ENCODE peak calls at places on chromosomes 6 and 20, in six cellular contexts. Y, P, F, B, M and X are unnamed samples.

GRCh38 chr20:2292711-2293110 is 3.1 kb upstream of the TGM3 start:
- DNase-seq in M (no peak), P (no peak), Y (no peak), F (no peak), B (no peak), X (no peak)

GRCh38 chr20:41314386-41314785 is 3.1 kb downstream of the ZHX3 start:
- DNase-seq in P (no peak), F (no peak), B (no peak), Y (no peak), M (no peak), X (no peak)

GRCh38 chr6:11085758-11086435 is 7.7 kb upstream of the SMIM13 start:
- DNase-seq in B (peak), Y (no peak), F (no peak), P (no peak), M (no peak), X (no peak)

GRCh38 chr20:8967641-8968245 is 101.1 kb upstream of the PLCB4 start:
- DNase-seq in F (no peak), Y (no peak), B (no peak), P (no peak), M (no peak), X (no peak)

GRCh38 chr6:90103056-90103793 is 193.4 kb downstream of the BACH2 start:
- DNase-seq in F (peak), Y (no peak), M (no peak), B (no peak), P (peak), X (no peak)

GRCh38 chr6:73002588-73002987 is 222.7 kb downstream of the KHDC1L start:
- DNase-seq in B (no peak), Y (no peak), P (no peak), M (no peak), F (no peak), X (no peak)

GRCh38 chr20:54148947-54149764 is 24.6 kb downstream of the CYP24A1 start:
- DNase-seq in F (no peak), M (no peak), B (no peak), Y (no peak), P (peak), X (peak)

GRCh38 chr20:48149887-48150286 is 364.6 kb upstream of the SULF2 start:
- DNase-seq in Y (no peak), B (no peak), F (no peak), P (no peak), M (no peak), X (no peak)

GRCh38 chr6:18121580-18122127 is 823 bp downstream of the NHLRC1 start:
- DNase-seq in B (no peak), M (peak), Y (no peak), P (peak), F (no peak), X (no peak)

GRCh38 chr6:72246926-72247325 is 360.6 kb downstream of the RIMS1 start:
- DNase-seq in B (peak), F (no peak), Y (no peak), P (peak), M (no peak), X (peak)

GRCh38 chr6:153123801-153124200 is 7.3 kb downstream of the RGS17 start:
- DNase-seq in Y (no peak), B (no peak), F (no peak), M (no peak), P (no peak), X (no peak)

GRCh38 chr20:63740070-63740500 is 509 bp downstream of the SLC2A4RG start:
- DNase-seq in F (no peak), Y (peak), P (no peak), M (no peak), B (peak), X (no peak)

GRCh38 chr20:57835462-57836455 is 125.9 kb upstream of the PMEPA1 start:
- DNase-seq in M (no peak), B (no peak), P (no peak), F (no peak), Y (no peak), X (no peak)

GRCh38 chr20:58702859-58703648 is 10.5 kb downstream of the NPEPL1 start:
- DNase-seq in Y (no peak), F (no peak), P (no peak), B (no peak), M (no peak), X (no peak)

GRCh38 chr6:18978330-18979128 is 591.4 kb downstream of the RNF144B start:
- DNase-seq in Y (no peak), P (peak), M (no peak), B (no peak), F (no peak), X (no peak)

GRCh38 chr6:125888989-125889656 is 67.4 kb upstream of the HINT3 start:
- DNase-seq in Y (peak), P (peak), B (peak), F (no peak), M (no peak), X (peak)

GRCh38 chr6:41700577-41701347 is 34.6 kb downstream of the TFEB start:
- DNase-seq in M (no peak), Y (no peak), F (no peak), B (no peak), P (no peak), X (no peak)

GRCh38 chr20:42432485-42432884 is 757.2 kb downstream of the PTPRT start:
- DNase-seq in Y (no peak), B (no peak), F (no peak), P (no peak), M (no peak), X (no peak)

GRCh38 chr6:32954983-32955802 is 2.3 kb upstream of the HLA-DMA start:
- DNase-seq in M (no peak), B (peak), F (no peak), Y (peak), P (peak), X (no peak)

GRCh38 chr6:109308018-109308492 is 74.2 kb downstream of the CD164 start:
- DNase-seq in P (peak), Y (peak), B (peak), F (no peak), M (no peak), X (no peak)

GRCh38 chr6:97009781-97010492 is 85.4 kb downstream of the KLHL32 start:
- DNase-seq in B (no peak), Y (no peak), P (no peak), F (no peak), M (no peak), X (no peak)

GRCh38 chr20:3616250-3616649 is 46.9 kb downstream of the GFRA4 start:
- DNase-seq in P (no peak), B (peak), Y (no peak), M (no peak), F (no peak), X (no peak)

GRCh38 chr6:108260126-108260808 is 573 bp downstream of the SNX3 start:
- DNase-seq in F (peak), M (no peak), Y (peak), P (no peak), B (peak), X (peak)

GRCh38 chr20:48826883-48827771 is 672 bp downstream of the PREX1 start:
- DNase-seq in P (no peak), F (no peak), B (no peak), M (no peak), Y (no peak), X (no peak)

GRCh38 chr6:32931211-32931610 is 9.6 kb downstream of the HLA-DMB start:
- DNase-seq in B (no peak), F (no peak), Y (no peak), M (no peak), P (no peak), X (no peak)

GRCh38 chr6:169188051-169188863 is 65.4 kb downstream of the THBS2 start:
- DNase-seq in P (no peak), Y (no peak), M (no peak), B (peak), F (no peak), X (no peak)

GRCh38 chr6:104252276-104252675 is 607.4 kb downstream of the HACE1 start:
- DNase-seq in M (no peak), B (no peak), P (no peak), F (no peak), Y (no peak), X (no peak)

GRCh38 chr6:144150673-144151009 is 324 bp downstream of the STX11 start:
- DNase-seq in B (peak), Y (no peak), M (peak), F (no peak), P (no peak), X (peak)

GRCh38 chr6:144148891-144149290 is 1.4 kb upstream of the STX11 start:
- DNase-seq in B (peak), P (no peak), Y (no peak), M (no peak), F (no peak), X (no peak)

GRCh38 chr6:144149558-144149893 is 791 bp upstream of the STX11 start:
- DNase-seq in B (no peak), Y (no peak), M (no peak), F (no peak), P (no peak), X (no peak)

GRCh38 chr6:144151010-144151727 is 852 bp downstream of the STX11 start:
- DNase-seq in M (no peak), Y (no peak), P (no peak), B (no peak), F (peak), X (no peak)

GRCh38 chr6:144149894-144150672 is at the start of gene STX11:
- DNase-seq in F (peak), P (no peak), M (peak), Y (peak), B (peak), X (no peak)
- TF ChIP-seq POLR2A in F (peak), P (no peak), M (no peak), Y (no peak), B (no peak), X (no peak)

GRCh38 chr6:43853066-43853650 is 83.1 kb downstream of the VEGFA start:
- DNase-seq in F (no peak), Y (no peak), M (no peak), P (peak), B (no peak), X (no peak)
- H2AFZ ChIP-seq in F (no peak), Y (no peak), M (no peak), P (no peak), B (peak), X (no peak)

GRCh38 chr6:31115941-31116560 is 1.5 kb downstream of the PSORS1C1 start:
- DNase-seq in Y (no peak), M (no peak), F (no peak), P (no peak), B (no peak), X (no peak)

GRCh38 chr6:31114540-31114876 is at the start of gene PSORS1C1:
- DNase-seq in M (no peak), Y (no peak), F (no peak), B (peak), P (peak), X (peak)

GRCh38 chr6:31116661-31117385 is 2.2 kb downstream of the PSORS1C1 start:
- DNase-seq in M (no peak), Y (no peak), P (no peak), B (no peak), F (no peak), X (no peak)

GRCh38 chr6:31113861-31114539 is 600 bp upstream of the PSORS1C1 start:
- DNase-seq in M (no peak), F (no peak), Y (no peak), B (peak), P (no peak), X (no peak)

GRCh38 chr6:31114970-31115849 is 610 bp downstream of the PSORS1C1 start:
- DNase-seq in M (no peak), P (peak), B (peak), F (no peak), Y (no peak), X (peak)
- TF ChIP-seq CEBPB in M (no peak), P (no peak), B (no peak), F (no peak), Y (no peak), X (no peak)

GRCh38 chr6:36242161-36242560 is 27.7 kb upstream of the PNPLA1 start:
- DNase-seq in F (no peak), B (no peak), P (no peak), Y (no peak), M (no peak), X (no peak)

GRCh38 chr6:36243562-36244212 is 26.2 kb upstream of the PNPLA1 start:
- DNase-seq in P (no peak), Y (no peak), B (no peak), M (no peak), F (no peak), X (no peak)

GRCh38 chr6:36246511-36247268 is 23.2 kb upstream of the PNPLA1 start:
- DNase-seq in P (no peak), B (peak), Y (no peak), M (no peak), F (no peak), X (no peak)

GRCh38 chr6:36245572-36246031 is 24.3 kb upstream of the PNPLA1 start:
- DNase-seq in P (no peak), F (no peak), Y (peak), B (no peak), M (no peak), X (no peak)

DNA sequence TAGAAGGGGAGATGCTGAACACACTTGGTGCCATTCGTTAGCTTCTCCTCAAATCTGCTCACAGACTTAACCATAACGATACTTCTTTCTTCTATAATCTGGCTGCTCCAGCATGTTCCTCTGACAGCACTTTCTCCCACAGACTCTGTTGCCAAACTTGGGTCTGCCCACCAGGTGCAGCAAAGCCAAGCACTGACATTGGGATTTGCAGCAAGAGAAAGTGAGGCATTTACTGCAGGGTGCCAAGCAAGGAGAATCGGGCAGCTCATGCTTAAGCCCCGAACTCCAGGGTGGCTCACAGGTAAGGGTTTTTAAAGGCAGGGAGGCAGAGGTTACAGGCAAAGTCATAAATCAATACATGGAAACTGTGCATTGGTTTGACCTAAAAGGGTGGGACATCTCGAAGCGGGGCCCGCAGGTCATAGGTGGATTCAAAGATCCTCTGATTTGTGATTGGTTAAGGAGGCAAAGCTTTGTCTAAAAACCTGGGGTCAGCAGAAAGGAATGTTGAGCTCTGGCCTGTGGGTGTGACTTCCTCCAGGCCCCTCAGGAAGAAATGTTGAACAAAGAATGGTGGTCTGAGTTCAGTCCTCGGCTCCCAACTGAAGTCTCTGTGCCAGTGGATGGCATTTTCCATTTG is 25.1 kb upstream of the PNPLA1 start:
- DNase-seq in M (no peak), B (peak), F (no peak), Y (peak), P (peak), X (peak)
- TF ChIP-seq POLR2A in M (peak), B (no peak), F (no peak), Y (no peak), P (no peak), X (peak)

GRCh38 chr6:106187424-106187982 is 101.4 kb downstream of the PRDM1 start:
- DNase-seq in P (no peak), Y (no peak), M (no peak), B (no peak), F (no peak), X (no peak)

GRCh38 chr6:106194949-106195919 is 109.1 kb downstream of the PRDM1 start:
- DNase-seq in P (no peak), Y (no peak), F (no peak), M (no peak), B (peak), X (peak)

GRCh38 chr6:106197441-106197840 is 111.3 kb downstream of the PRDM1 start:
- DNase-seq in M (no peak), B (no peak), P (no peak), F (no peak), Y (no peak), X (no peak)

GRCh38 chr6:106188104-106188794 is 102.1 kb downstream of the PRDM1 start:
- DNase-seq in F (no peak), M (no peak), B (no peak), P (peak), Y (no peak), X (no peak)

DNA sequence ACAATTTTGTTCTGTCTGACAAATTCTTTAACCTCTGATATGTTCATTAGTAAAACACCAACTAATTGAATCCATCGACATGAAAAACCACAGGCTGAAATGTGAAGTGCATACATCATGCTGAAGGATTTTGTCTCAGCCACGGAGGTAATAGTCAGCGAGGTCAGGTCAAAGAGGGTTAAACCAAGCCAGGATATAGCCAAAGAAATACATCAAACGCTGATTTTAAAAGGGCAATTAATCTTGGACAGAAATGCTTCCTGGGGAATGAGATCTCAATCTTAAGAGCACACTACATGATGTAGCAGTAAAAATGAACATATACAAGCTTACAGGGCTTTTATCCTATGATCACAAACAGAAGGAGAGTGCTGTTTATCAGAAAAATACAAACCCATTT is 106.7 kb downstream of the PRDM1 start:
- DNase-seq in Y (no peak), M (no peak), P (no peak), B (peak), F (no peak), X (peak)
- H2AFZ ChIP-seq in Y (no peak), M (no peak), P (no peak), B (no peak), F (no peak), X (no peak)

GRCh38 chr6:21064716-21065340 is 528.7 kb upstream of the SOX4 start:
- DNase-seq in M (no peak), Y (no peak), B (no peak), P (no peak), F (no peak), X (no peak)
- TF ChIP-seq CEBPB in M (no peak), Y (no peak), B (no peak), P (no peak), F (no peak), X (no peak)

GRCh38 chr6:149563928-149564325 is 2.2 kb upstream of the GINM1 start:
- DNase-seq in P (no peak), Y (no peak), F (no peak), M (no peak), B (no peak), X (no peak)

GRCh38 chr6:149567194-149567586 is 1.0 kb downstream of the GINM1 start:
- DNase-seq in P (no peak), F (no peak), B (no peak), M (no peak), Y (no peak), X (no peak)

GRCh38 chr6:149567846-149568585 is 1.8 kb downstream of the GINM1 start:
- DNase-seq in M (no peak), F (no peak), P (no peak), Y (no peak), B (no peak), X (no peak)

GRCh38 chr6:149565539-149566371 is 420 bp upstream of the GINM1 start:
- DNase-seq in M (peak), Y (peak), F (peak), P (peak), B (peak), X (peak)

DNA sequence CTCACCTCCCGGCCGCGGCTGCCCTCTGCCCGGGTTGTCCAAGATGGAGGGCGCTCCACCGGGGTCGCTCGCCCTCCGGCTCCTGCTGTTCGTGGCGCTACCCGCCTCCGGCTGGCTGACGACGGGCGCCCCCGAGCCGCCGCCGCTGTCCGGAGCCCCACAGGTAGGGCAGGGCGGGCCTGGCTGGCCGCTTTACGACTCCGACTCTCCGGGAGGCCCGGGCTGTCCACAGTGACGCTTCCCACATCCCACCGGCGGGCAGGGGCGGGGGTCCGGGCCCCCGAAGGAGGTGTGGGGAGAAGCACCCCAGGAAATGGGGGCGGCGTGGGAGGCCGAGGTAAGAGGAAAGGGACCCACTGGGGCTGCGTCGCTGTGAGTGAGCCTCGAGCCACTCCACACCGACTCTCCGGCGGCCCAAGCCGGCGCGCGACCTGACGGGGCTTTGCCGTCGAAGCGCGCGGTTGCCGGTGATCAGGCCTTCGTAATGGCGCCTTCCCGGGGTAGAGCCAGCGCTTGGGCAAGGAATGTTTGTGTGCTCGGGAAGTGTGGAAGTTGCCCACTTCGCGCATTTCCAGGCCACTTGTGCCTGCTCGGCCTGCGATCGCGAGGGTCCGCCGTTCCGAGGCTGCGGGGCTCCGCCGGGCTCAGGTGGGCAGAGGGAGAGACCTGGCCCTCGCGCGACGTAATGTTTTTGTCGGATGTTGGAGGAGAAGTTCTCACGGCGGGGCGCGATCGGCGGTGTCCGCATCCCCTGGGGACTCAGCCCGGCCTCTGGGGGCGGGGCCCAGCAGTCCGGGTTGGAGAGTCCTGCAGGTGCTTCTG is at the start of gene GINM1:
- DNase-seq in P (peak), B (peak), Y (peak), M (no peak), F (no peak), X (no peak)
- TF ChIP-seq POLR2A in P (peak), B (no peak), Y (peak), M (peak), F (peak), X (no peak)

GRCh38 chr20:35606127-35606526 is 9.5 kb upstream of the SPAG4 start:
- DNase-seq in P (no peak), Y (no peak), B (no peak), M (no peak), F (no peak), X (no peak)

GRCh38 chr20:35615667-35616464 is at the start of gene SPAG4:
- DNase-seq in B (peak), M (peak), Y (peak), F (no peak), P (no peak), X (no peak)

GRCh38 chr20:35611482-35611881 is 4.1 kb upstream of the SPAG4 start:
- DNase-seq in P (no peak), B (no peak), F (peak), Y (no peak), M (no peak), X (no peak)

GRCh38 chr20:35607003-35607735 is 8.5 kb upstream of the SPAG4 start:
- DNase-seq in M (no peak), P (no peak), Y (no peak), F (no peak), B (no peak), X (no peak)

GRCh38 chr20:35610833-35611427 is 4.7 kb upstream of the SPAG4 start:
- DNase-seq in P (no peak), Y (no peak), B (no peak), M (no peak), F (no peak), X (no peak)
- H2AFZ ChIP-seq in P (no peak), Y (peak), B (no peak), M (no peak), F (no peak), X (no peak)